ENCODE peak calls at places on chromosome 12, in six cellular contexts. F, C, O, H, E and Q are unnamed samples.

GRCh38 chr12:84793558-84794367 is 118.8 kb downstream of the SLC6A15 start:
- DNase-seq in F (no peak), C (no peak), O (peak), H (peak), E (peak), Q (no peak)

GRCh38 chr12:53378705-53379388 is 1.1 kb upstream of the SP1 start:
- DNase-seq in F (no peak), C (no peak), O (peak), H (no peak), E (no peak), Q (no peak)

GRCh38 chr12:127191124-127191523 is 1075.8 kb upstream of the TMEM132C start:
- DNase-seq in F (no peak), C (no peak), O (peak), H (peak), E (peak), Q (no peak)

GRCh38 chr12:53729659-53730058 is 2.4 kb upstream of the CALCOCO1 start:
- DNase-seq in F (no peak), C (no peak), O (peak), H (no peak), E (no peak), Q (no peak)

GRCh38 chr12:27869567-27869966 is 89.5 kb upstream of the MANSC4 start:
- DNase-seq in F (no peak), C (no peak), O (no peak), H (no peak), E (no peak), Q (peak)

GRCh38 chr12:15558915-15559528 is 230.2 kb downstream of the EPS8 start:
- DNase-seq in F (no peak), C (no peak), O (peak), H (no peak), E (peak), Q (no peak)

GRCh38 chr12:108565976-108566375 is 3.6 kb downstream of the ISCU start:
- DNase-seq in F (peak), C (peak), O (peak), H (peak), E (peak), Q (no peak)

GRCh38 chr12:132622437-132623071 is 4.0 kb downstream of the P2RX2 start:
- DNase-seq in F (no peak), C (no peak), O (peak), H (peak), E (peak), Q (peak)

GRCh38 chr12:109840349-109841073 is 7.3 kb upstream of the TRPV4 start:
- DNase-seq in F (no peak), C (no peak), O (peak), H (no peak), E (no peak), Q (peak)

GRCh38 chr12:49578471-49579112 is 10.7 kb upstream of the MCRS1 start:
- DNase-seq in F (no peak), C (no peak), O (no peak), H (no peak), E (no peak), Q (no peak)

GRCh38 chr12:120960657-120961056 is 17.7 kb upstream of the HNF1A start:
- DNase-seq in F (peak), C (peak), O (peak), H (no peak), E (no peak), Q (no peak)